ENCODE peak calls at places on chromosomes 12 and 14, in seven cellular contexts. S is MM.1S, P is HCT116, A is hepatocyte, W is keratinocyte, O is PC-3, F is Karpas-422. Z is an unnamed sample. For H3K79me2, the result is how much of the 10 kb centered on the place peaks cover.

GRCh38 chr12:114835031-114835430 is 151.1 kb upstream of the TBX3 start:
- DNase-seq in S (no peak), P (no peak), A (no peak), W (no peak), O (peak), F (no peak), Z (peak)

GRCh38 chr12:95877622-95878021 is 18.9 kb downstream of the SNRPF start:
- DNase-seq in S (no peak), P (no peak), A (no peak), W (no peak), O (no peak), F (no peak), Z (peak)

GRCh38 chr12:30882706-30883105 is 43.8 kb upstream of the TSPAN11 start:
- DNase-seq in S (no peak), P (no peak), A (no peak), W (no peak), O (no peak), F (no peak), Z (no peak)

GRCh38 chr14:95190857-95191256 is 33.5 kb upstream of the DICER1 start:
- DNase-seq in S (no peak), P (no peak), A (no peak), W (no peak), O (no peak), F (no peak), Z (no peak)

GRCh38 chr12:77888611-77889010 is 57.9 kb downstream of the NAV3 start:
- DNase-seq in S (no peak), P (peak), A (peak), W (peak), O (peak), F (no peak), Z (peak)

GRCh38 chr12:101696477-101697196 is 803 bp upstream of the CHPT1 start:
- DNase-seq in S (peak), P (no peak), A (peak), W (no peak), O (peak), F (no peak), Z (no peak)

GRCh38 chr14:105145381-105146180 is 23.0 kb downstream of the JAG2 start:
- DNase-seq in S (no peak), P (no peak), A (no peak), W (no peak), O (no peak), F (no peak), Z (no peak)

GRCh38 chr14:51782412-51782811 is 78.0 kb upstream of the GNG2 start:
- DNase-seq in S (no peak), P (no peak), A (no peak), W (no peak), O (no peak), F (no peak), Z (no peak)

GRCh38 chr14:104977681-104978647 is at the start of gene AHNAK2:
- DNase-seq in S (no peak), P (peak), A (peak), W (no peak), O (peak), F (no peak), Z (peak)

GRCh38 chr14:34124585-34124984 is 173.7 kb upstream of the EGLN3 start:
- DNase-seq in S (no peak), P (no peak), A (no peak), W (no peak), O (no peak), F (no peak), Z (no peak)

GRCh38 chr12:33129500-33129899 is 232.9 kb upstream of the PKP2 start:
- DNase-seq in S (no peak), P (no peak), A (no peak), W (no peak), O (peak), F (no peak), Z (no peak)

GRCh38 chr12:52713960-52714886 is 10.9 kb upstream of the KRT77 start:
- DNase-seq in S (no peak), P (no peak), A (peak), W (no peak), O (no peak), F (no peak), Z (no peak)

GRCh38 chr12:128853321-128854197 is at the start of gene GLT1D1:
- DNase-seq in S (no peak), P (no peak), A (peak), W (no peak), O (no peak), F (no peak), Z (no peak)

GRCh38 chr14:79706382-79706781 is 504.9 kb downstream of the DIO2 start:
- DNase-seq in S (no peak), P (no peak), A (no peak), W (no peak), O (no peak), F (no peak), Z (no peak)

GRCh38 chr14:104794099-104794498 is 1.4 kb downstream of the AKT1 start:
- DNase-seq in S (no peak), P (no peak), A (peak), W (peak), O (peak), F (no peak), Z (peak)

GRCh38 chr12:20415641-20416040 is 47.3 kb downstream of the PDE3A start:
- DNase-seq in S (no peak), P (no peak), A (no peak), W (no peak), O (no peak), F (no peak), Z (no peak)

GRCh38 chr12:66629138-66629880 is 49.6 kb downstream of the GRIP1 start:
- DNase-seq in S (no peak), P (no peak), A (no peak), W (no peak), O (no peak), F (no peak), Z (no peak)

GRCh38 chr14:36952702-36953101 is 219.7 kb downstream of the SLC25A21 start:
- DNase-seq in S (no peak), P (peak), A (no peak), W (no peak), O (peak), F (no peak), Z (peak)

GRCh38 chr12:91154131-91154530 is 28.5 kb downstream of the DCN start:
- DNase-seq in S (no peak), P (no peak), A (no peak), W (no peak), O (no peak), F (no peak), Z (no peak)

GRCh38 chr12:51661836-51662235 is 70.8 kb downstream of the SCN8A start:
- DNase-seq in S (no peak), P (no peak), A (no peak), W (no peak), O (no peak), F (no peak), Z (no peak)

GRCh38 chr12:54229624-54230212 is 40.9 kb upstream of the SMUG1 start:
- DNase-seq in S (no peak), P (peak), A (peak), W (peak), O (peak), F (no peak), Z (peak)

GRCh38 chr12:114404451-114405198 is 1.3 kb downstream of the TBX5 start:
- DNase-seq in S (no peak), P (no peak), A (no peak), W (no peak), O (no peak), F (no peak), Z (no peak)

GRCh38 chr12:122963928-122964240 is 2.4 kb downstream of the ABCB9 start:
- DNase-seq in S (no peak), P (no peak), A (no peak), W (no peak), O (no peak), F (no peak), Z (no peak)

GRCh38 chr12:113065126-113066007 is 8.8 kb downstream of the DTX1 start:
- DNase-seq in S (no peak), P (no peak), A (peak), W (no peak), O (no peak), F (peak), Z (no peak)

GRCh38 chr14:34931206-34931605 is 51.6 kb upstream of the SRP54 start:
- DNase-seq in S (no peak), P (no peak), A (no peak), W (no peak), O (peak), F (no peak), Z (peak)

GRCh38 chr12:10965511-10965910 is 21.2 kb downstream of the TAS2R50 start:
- DNase-seq in S (no peak), P (no peak), A (no peak), W (no peak), O (no peak), F (no peak), Z (no peak)

DNA sequence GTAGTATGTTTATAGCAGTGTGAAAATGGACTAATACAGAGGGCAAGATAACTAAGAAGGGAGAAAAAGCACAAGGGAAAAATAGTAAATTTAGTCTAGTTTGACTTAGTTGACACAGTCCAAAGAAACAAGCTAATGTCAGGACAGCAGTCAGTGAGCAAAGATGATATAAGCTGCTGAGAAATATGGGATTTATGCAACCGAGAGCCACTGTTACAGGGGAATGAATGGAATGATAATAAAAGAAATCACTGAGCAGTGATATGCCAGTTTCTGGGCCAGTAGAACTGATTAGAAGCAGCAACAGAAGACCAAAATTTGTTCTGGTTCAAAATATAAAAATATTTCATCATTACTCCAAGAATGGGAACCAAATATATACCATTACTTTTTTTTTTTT is 60.1 kb downstream of the R3HDM2 start:
- DNase-seq in S (no peak), P (no peak), A (no peak), W (no peak), O (no peak), F (no peak), Z (no peak)
- H3K79me2 ChIP-seq in S (under half), P (under half), A (under half), W (under half), O (under half), F (under half), Z (under half)

GRCh38 chr12:27780612-27781408 is 774 bp upstream of the MANSC4 start:
- DNase-seq in S (peak), P (no peak), A (peak), W (peak), O (peak), F (peak), Z (peak)

GRCh38 chr12:27778206-27778605 is 1.8 kb upstream of the KLHL42 start:
- DNase-seq in S (no peak), P (no peak), A (no peak), W (no peak), O (no peak), F (no peak), Z (no peak)

GRCh38 chr12:27781680-27782079 is 1.6 kb upstream of the MANSC4 start:
- DNase-seq in S (no peak), P (no peak), A (no peak), W (no peak), O (no peak), F (no peak), Z (peak)

GRCh38 chr12:27779416-27779815 is 617 bp upstream of the KLHL42 start:
- DNase-seq in S (peak), P (no peak), A (peak), W (no peak), O (no peak), F (peak), Z (peak)

GRCh38 chr12:27779837-27780611 is at the start of the genes KLHL42 and MANSC4:
- DNase-seq in S (peak), P (no peak), A (peak), W (no peak), O (peak), F (peak), Z (peak)
- H3K4me2 ChIP-seq in S (peak), P (peak), A (peak), W (peak), O (peak), F (peak), Z (peak)

GRCh38 chr14:24798911-24799310 is 164.9 kb upstream of the GZMB start:
- DNase-seq in S (no peak), P (no peak), A (no peak), W (no peak), O (no peak), F (no peak), Z (no peak)
- H3K27ac ChIP-seq in S (no peak), P (no peak), A (no peak), W (no peak), O (no peak), F (no peak), Z (no peak)

DNA sequence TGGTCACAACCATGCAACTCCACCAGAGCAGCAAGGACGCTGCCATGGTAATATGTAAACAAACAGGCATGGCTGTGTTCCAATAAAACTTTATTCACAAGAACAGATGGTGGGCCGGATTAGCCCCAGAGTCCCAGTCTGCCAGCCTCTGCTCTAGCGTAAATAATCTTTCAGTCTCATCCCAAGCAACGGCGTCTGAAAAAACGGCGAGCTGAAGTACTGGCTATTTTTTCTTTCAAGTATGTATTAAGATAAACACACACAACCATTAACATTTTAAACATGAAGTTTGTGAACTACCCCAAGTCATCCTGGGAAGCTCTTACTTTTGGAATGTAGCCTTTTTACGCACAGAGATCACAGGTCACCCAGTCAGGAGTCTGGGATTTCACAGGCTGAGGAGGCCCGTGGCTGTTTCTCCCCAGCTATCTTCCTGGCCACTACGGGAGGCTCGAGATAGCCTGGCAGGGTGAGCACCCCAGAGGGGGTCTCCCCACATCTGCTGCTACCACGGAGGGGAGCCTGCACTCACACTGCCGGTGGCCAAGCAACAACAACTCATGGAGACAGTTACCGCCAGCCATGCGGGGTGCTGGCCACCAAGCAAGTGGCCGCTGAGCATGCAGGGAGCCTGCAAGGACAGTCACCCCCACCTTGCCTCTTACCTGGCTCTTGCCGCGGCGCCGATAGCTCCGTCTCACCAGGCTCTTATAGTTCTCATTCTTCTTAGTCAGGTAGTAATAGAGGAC is 124.6 kb downstream of the RFLNA start:
- DNase-seq in S (no peak), P (no peak), A (no peak), W (no peak), O (no peak), F (no peak), Z (no peak)
- H3K79me2 ChIP-seq in S (under half), P (under half), A (under half), W (under half), O (under half), F (under half), Z (half or more)

DNA sequence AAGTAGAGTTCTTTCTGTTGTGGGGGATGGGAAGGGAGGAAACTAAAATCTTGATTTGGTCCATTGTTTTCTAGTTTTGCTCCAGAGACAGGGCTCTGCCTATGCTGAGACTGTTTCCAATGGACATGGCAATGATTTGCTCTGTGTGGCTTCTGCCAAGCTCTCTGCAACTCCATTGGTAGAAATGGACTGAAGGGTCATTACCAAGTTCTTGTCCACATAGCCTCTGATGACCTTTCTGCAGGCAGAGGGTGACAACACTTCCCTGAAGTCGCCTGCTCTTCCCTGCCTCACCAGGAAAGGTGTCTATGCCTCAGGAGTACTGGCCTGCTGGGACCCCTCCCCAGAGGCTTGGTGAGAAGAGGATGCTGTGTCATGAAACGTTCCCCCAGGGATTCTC is 39.5 kb upstream of the NOS1 start:
- DNase-seq in S (no peak), P (no peak), A (no peak), W (no peak), O (no peak), F (no peak), Z (no peak)
- H3K4me2 ChIP-seq in S (no peak), P (no peak), A (no peak), W (no peak), O (no peak), F (no peak), Z (no peak)